ENCODE peak calls at places on chromosomes 11 and 22, in eight cellular contexts. T is iPS-NIHi11; V is anterior cingulate cortex; M is GOT3; N is endodermal cell; I is lung microvascular endothelial cell; K is stimulated activated CD4-positive, alpha-beta T cell treated with anti-CD3 and anti-CD28 coated beads, Interleukin-12 subunit alpha, Interleukin-12 subunit beta, amount 100 ng/mL, for 48 hours; U is Kasumi-1. S is an unnamed sample.

GRCh38 chr11:116636341-116636968 is 136.3 kb downstream of the BUD13 start:
- DNase-seq in T (no peak), V (no peak), M (no peak), N (peak; percentile 53), I (no peak), K (no peak), U (no peak), S (no peak)

GRCh38 chr11:109421981-109422590 is at the start of gene C11orf87:
- DNase-seq in T (peak; percentile 59), V (peak; percentile 15), M (no peak), N (peak; percentile 90), I (no peak), K (no peak), U (no peak), S (no peak)

GRCh38 chr22:21665047-21665851 is 563 bp upstream of the PPIL2 start:
- DNase-seq in T (no peak), V (no peak), M (no peak), N (no peak), I (no peak), K (no peak), U (no peak), S (no peak)

GRCh38 chr11:124465368-124465767 is 19.9 kb upstream of the OR8B8 start:
- DNase-seq in T (no peak), V (no peak), M (no peak), N (no peak), I (no peak), K (no peak), U (no peak), S (no peak)

GRCh38 chr11:111589114-111589513 is 13.1 kb upstream of the SIK2 start:
- DNase-seq in T (no peak), V (no peak), M (no peak), N (no peak), I (no peak), K (no peak), U (no peak), S (no peak)

GRCh38 chr11:122628691-122629555 is 26.6 kb upstream of the UBASH3B start:
- DNase-seq in T (peak; percentile 86), V (peak; percentile 37), M (no peak), N (peak; percentile 94), I (peak; percentile 70), K (peak; percentile 49), U (peak; percentile 95), S (peak; percentile 48)

GRCh38 chr11:109641549-109641948 is 219.6 kb downstream of the C11orf87 start:
- DNase-seq in T (peak; percentile 64), V (no peak), M (no peak), N (peak; percentile 83), I (peak; percentile 49), K (no peak), U (peak; percentile 62), S (no peak)

GRCh38 chr11:125257185-125257584 is 92.6 kb downstream of the PKNOX2 start:
- DNase-seq in T (peak; percentile 49), V (no peak), M (no peak), N (peak; percentile 91), I (peak; percentile 6), K (no peak), U (no peak), S (no peak)

GRCh38 chr11:96905663-96906062 is 515.9 kb downstream of the JRKL start:
- DNase-seq in T (no peak), V (no peak), M (no peak), N (no peak), I (no peak), K (no peak), U (no peak), S (no peak)

GRCh38 chr11:118002010-118002540 is 15.9 kb downstream of the IL10RA start:
- DNase-seq in T (no peak), V (no peak), M (no peak), N (no peak), I (no peak), K (peak; percentile 50), U (no peak), S (no peak)

GRCh38 chr22:24563246-24563645 is 7.4 kb downstream of the SNRPD3 start:
- DNase-seq in T (no peak), V (no peak), M (no peak), N (no peak), I (no peak), K (no peak), U (no peak), S (no peak)

GRCh38 chr11:31974737-31975136 is 116.1 kb upstream of the RCN1 start:
- DNase-seq in T (no peak), V (no peak), M (no peak), N (no peak), I (no peak), K (no peak), U (no peak), S (no peak)

GRCh38 chr22:41995211-41995610 is 3.4 kb upstream of the WBP2NL start:
- DNase-seq in T (no peak), V (no peak), M (no peak), N (peak; percentile 27), I (no peak), K (no peak), U (no peak), S (no peak)

GRCh38 chr11:76209956-76210885 is 3.9 kb upstream of the WNT11 start:
- DNase-seq in T (no peak), V (no peak), M (no peak), N (peak; percentile 76), I (peak; percentile 76), K (no peak), U (peak; percentile 40), S (peak; percentile 25)

GRCh38 chr11:128669491-128669890 is 24.4 kb upstream of the FLI1 start:
- DNase-seq in T (no peak), V (no peak), M (no peak), N (no peak), I (peak; percentile 48), K (no peak), U (peak; percentile 33), S (no peak)

GRCh38 chr11:66275984-66276612 is 1.9 kb upstream of the CNIH2 start:
- DNase-seq in T (no peak), V (no peak), M (no peak), N (no peak), I (no peak), K (no peak), U (no peak), S (no peak)

GRCh38 chr22:50728523-50728931 is 9.5 kb upstream of the ACR start:
- DNase-seq in T (no peak), V (no peak), M (no peak), N (no peak), I (no peak), K (no peak), U (no peak), S (no peak)

GRCh38 chr11:85682330-85683305 is 3.4 kb downstream of the CCDC89 start:
- DNase-seq in T (no peak), V (peak; percentile 19), M (peak; percentile 1), N (no peak), I (peak; percentile 39), K (peak; percentile 60), U (no peak), S (peak; percentile 36)

GRCh38 chr22:44037519-44038370 is 13.6 kb downstream of the PARVB start:
- DNase-seq in T (no peak), V (no peak), M (no peak), N (no peak), I (peak; percentile 95), K (no peak), U (no peak), S (no peak)

GRCh38 chr11:131025020-131025419 is 108.7 kb upstream of the SNX19 start:
- DNase-seq in T (peak; percentile 60), V (no peak), M (no peak), N (peak; percentile 72), I (peak; percentile 7), K (no peak), U (no peak), S (no peak)

GRCh38 chr11:774873-775592 is 2.3 kb downstream of the GATD1 start:
- DNase-seq in T (no peak), V (no peak), M (no peak), N (no peak), I (peak; percentile 65), K (no peak), U (no peak), S (no peak)

GRCh38 chr22:33853200-33854097 is 66.8 kb downstream of the LARGE1 start:
- DNase-seq in T (peak; percentile 30), V (peak; percentile 30), M (no peak), N (no peak), I (peak; percentile 21), K (no peak), U (no peak), S (no peak)

GRCh38 chr11:32985600-32985999 is 30.1 kb upstream of the DEPDC7 start:
- DNase-seq in T (no peak), V (no peak), M (no peak), N (no peak), I (no peak), K (no peak), U (no peak), S (no peak)

GRCh38 chr22:18987765-18988164 is 51.7 kb upstream of the PRODH start:
- DNase-seq in T (peak; percentile 83), V (no peak), M (no peak), N (peak; percentile 86), I (no peak), K (no peak), U (no peak), S (no peak)

GRCh38 chr11:108733479-108734116 is 68.7 kb downstream of the DDX10 start:
- DNase-seq in T (no peak), V (no peak), M (no peak), N (no peak), I (peak; percentile 79), K (peak; percentile 34), U (peak; percentile 30), S (peak; percentile 3)

GRCh38 chr11:69240332-69241074 is 53.5 kb upstream of the MYEOV start:
- DNase-seq in T (peak; percentile 47), V (no peak), M (no peak), N (peak; percentile 77), I (no peak), K (no peak), U (peak; percentile 16), S (no peak)

GRCh38 chr11:92941676-92942571 is 27.5 kb upstream of the MTNR1B start:
- DNase-seq in T (peak; percentile 72), V (no peak), M (no peak), N (no peak), I (peak; percentile 48), K (peak; percentile 2), U (peak; percentile 84), S (no peak)

GRCh38 chr22:19937616-19938473 is 3.7 kb upstream of the COMT start:
- DNase-seq in T (no peak), V (no peak), M (no peak), N (no peak), I (peak; percentile 40), K (no peak), U (no peak), S (no peak)